ENCODE peak calls at places on chromosomes 3 and 15, in seven cellular contexts. E, T, X, Q, D, O and Y are unnamed samples.

GRCh38 chr15:37880009-37880834 is 54.2 kb upstream of the TMCO5A start:
- DNase-seq in E (no peak), T (peak), X (peak), Q (no peak), D (no peak), O (peak), Y (peak)

GRCh38 chr3:132421832-132422231 is 4.5 kb downstream of the DNAJC13 start:
- DNase-seq in E (no peak), T (peak), X (no peak), Q (no peak), D (no peak), O (no peak), Y (no peak)

GRCh38 chr15:95875141-95875643 is 455.3 kb upstream of the NR2F2 start:
- DNase-seq in E (no peak), T (peak), X (peak), Q (peak), D (no peak), O (no peak), Y (peak)

GRCh38 chr3:4721511-4721911 is 228.4 kb downstream of the ITPR1 start:
- DNase-seq in E (no peak), T (peak), X (peak), Q (no peak), D (no peak), O (no peak), Y (no peak)

GRCh38 chr15:81189583-81190283 is 6.9 kb upstream of the IL16 start:
- DNase-seq in E (no peak), T (peak), X (no peak), Q (no peak), D (no peak), O (no peak), Y (peak)

GRCh38 chr3:128385080-128385832 is 81.4 kb downstream of the DNAJB8 start:
- DNase-seq in E (no peak), T (peak), X (no peak), Q (no peak), D (no peak), O (no peak), Y (no peak)

GRCh38 chr15:85470549-85471271 is 90.3 kb downstream of the AKAP13 start:
- DNase-seq in E (no peak), T (no peak), X (no peak), Q (no peak), D (no peak), O (no peak), Y (no peak)

GRCh38 chr3:48656841-48657281 is 5.8 kb downstream of the CELSR3 start:
- DNase-seq in E (no peak), T (no peak), X (no peak), Q (peak), D (no peak), O (no peak), Y (no peak)

GRCh38 chr3:195102609-195103467 is 168.1 kb downstream of the XXYLT1 start:
- DNase-seq in E (no peak), T (peak), X (peak), Q (no peak), D (no peak), O (no peak), Y (peak)

GRCh38 chr3:44529927-44530326 is 25.1 kb upstream of the ZKSCAN7 start:
- DNase-seq in E (no peak), T (peak), X (no peak), Q (no peak), D (no peak), O (no peak), Y (no peak)

GRCh38 chr3:100982710-100983109 is 10.5 kb downstream of the ABI3BP start:
- DNase-seq in E (no peak), T (peak), X (peak), Q (no peak), D (no peak), O (no peak), Y (no peak)

GRCh38 chr15:28103831-28104230 is 4.7 kb upstream of the OCA2 start:
- DNase-seq in E (no peak), T (no peak), X (no peak), Q (no peak), D (no peak), O (no peak), Y (no peak)